ENCODE peak calls at places on chromosomes 6 and 20, in nine cellular contexts. One of them, this sample, is unnamed.

GRCh38 chr6:45478235-45478634 is 100.5 kb upstream of the SUPT3H start:
- DNase-seq in HepG2: no peak
- DNase-seq in breast epithelium: no peak
- DNase-seq in stomach: no peak
- DNase-seq in H1: no peak
- DNase-seq in HCT116: no peak
- DNase-seq in GM23338: no peak
- DNase-seq in transverse colon: no peak
- DNase-seq in prostate gland: no peak
- DNase-seq in this sample: no peak

GRCh38 chr6:54252496-54252895 is 55.7 kb upstream of the TINAG start:
- DNase-seq in HepG2: no peak
- DNase-seq in breast epithelium: no peak
- DNase-seq in stomach: no peak
- DNase-seq in H1: no peak
- DNase-seq in HCT116: no peak
- DNase-seq in GM23338: no peak
- DNase-seq in transverse colon: no peak
- DNase-seq in prostate gland: no peak
- DNase-seq in this sample: no peak

GRCh38 chr6:106586815-106587214 is 42.5 kb downstream of the RTN4IP1 start:
- DNase-seq in HepG2: no peak
- DNase-seq in breast epithelium: no peak
- DNase-seq in stomach: no peak
- DNase-seq in H1: no peak
- DNase-seq in HCT116: no peak
- DNase-seq in GM23338: no peak
- DNase-seq in transverse colon: no peak
- DNase-seq in prostate gland: no peak
- DNase-seq in this sample: no peak

GRCh38 chr6:160264213-160264612 is 5.6 kb upstream of the SLC22A2 start:
- DNase-seq in HepG2: no peak
- DNase-seq in breast epithelium: no peak
- DNase-seq in stomach: no peak
- DNase-seq in H1: no peak
- DNase-seq in HCT116: no peak
- DNase-seq in GM23338: no peak
- DNase-seq in transverse colon: no peak
- DNase-seq in prostate gland: no peak
- DNase-seq in this sample: no peak

GRCh38 chr6:53437557-53438202 is 88.9 kb upstream of the ELOVL5 start:
- DNase-seq in HepG2: peak
- DNase-seq in breast epithelium: no peak
- DNase-seq in stomach: no peak
- DNase-seq in H1: no peak
- DNase-seq in HCT116: peak
- DNase-seq in GM23338: peak
- DNase-seq in transverse colon: no peak
- DNase-seq in prostate gland: peak
- DNase-seq in this sample: no peak

GRCh38 chr6:82910394-82910793 is 155.2 kb downstream of the UBE3D start:
- DNase-seq in HepG2: no peak
- DNase-seq in breast epithelium: no peak
- DNase-seq in stomach: no peak
- DNase-seq in H1: no peak
- DNase-seq in HCT116: no peak
- DNase-seq in GM23338: no peak
- DNase-seq in transverse colon: no peak
- DNase-seq in prostate gland: no peak
- DNase-seq in this sample: no peak

GRCh38 chr6:29355603-29356002 is 13.1 kb downstream of the OR5V1 start:
- DNase-seq in HepG2: no peak
- DNase-seq in breast epithelium: no peak
- DNase-seq in stomach: no peak
- DNase-seq in H1: no peak
- DNase-seq in HCT116: no peak
- DNase-seq in GM23338: peak
- DNase-seq in transverse colon: no peak
- DNase-seq in prostate gland: no peak
- DNase-seq in this sample: no peak

GRCh38 chr6:93407186-93407585 is 12.2 kb downstream of the EPHA7 start:
- DNase-seq in HepG2: no peak
- DNase-seq in breast epithelium: no peak
- DNase-seq in stomach: no peak
- DNase-seq in H1: no peak
- DNase-seq in HCT116: no peak
- DNase-seq in GM23338: no peak
- DNase-seq in transverse colon: no peak
- DNase-seq in prostate gland: no peak
- DNase-seq in this sample: no peak

GRCh38 chr20:61312909-61313308 is 60.8 kb downstream of the CDH4 start:
- DNase-seq in HepG2: no peak
- DNase-seq in breast epithelium: no peak
- DNase-seq in stomach: no peak
- DNase-seq in H1: no peak
- DNase-seq in HCT116: no peak
- DNase-seq in GM23338: no peak
- DNase-seq in transverse colon: no peak
- DNase-seq in prostate gland: no peak
- DNase-seq in this sample: peak

GRCh38 chr6:27834879-27835549 is 77.2 kb downstream of the OR2B2 start:
- DNase-seq in HepG2: no peak
- DNase-seq in breast epithelium: no peak
- DNase-seq in stomach: no peak
- DNase-seq in H1: no peak
- DNase-seq in HCT116: no peak
- DNase-seq in GM23338: no peak
- DNase-seq in transverse colon: no peak
- DNase-seq in prostate gland: no peak
- DNase-seq in this sample: no peak

GRCh38 chr6:27839303-27840081 is 72.7 kb downstream of the OR2B2 start:
- DNase-seq in HepG2: peak
- DNase-seq in breast epithelium: no peak
- DNase-seq in stomach: peak
- DNase-seq in H1: no peak
- DNase-seq in HCT116: no peak
- DNase-seq in GM23338: no peak
- DNase-seq in transverse colon: peak
- DNase-seq in prostate gland: peak
- DNase-seq in this sample: no peak

GRCh38 chr6:27837636-27838512 is 74.3 kb downstream of the OR2B2 start:
- DNase-seq in HepG2: peak
- DNase-seq in breast epithelium: peak
- DNase-seq in stomach: peak
- DNase-seq in H1: peak
- DNase-seq in HCT116: peak
- DNase-seq in GM23338: peak
- DNase-seq in transverse colon: peak
- DNase-seq in prostate gland: peak
- DNase-seq in this sample: peak

GRCh38 chr6:27836080-27836782 is 76.0 kb downstream of the OR2B2 start:
- DNase-seq in HepG2: no peak
- DNase-seq in breast epithelium: no peak
- DNase-seq in stomach: no peak
- DNase-seq in H1: no peak
- DNase-seq in HCT116: no peak
- DNase-seq in GM23338: no peak
- DNase-seq in transverse colon: no peak
- DNase-seq in prostate gland: no peak
- DNase-seq in this sample: no peak

DNA sequence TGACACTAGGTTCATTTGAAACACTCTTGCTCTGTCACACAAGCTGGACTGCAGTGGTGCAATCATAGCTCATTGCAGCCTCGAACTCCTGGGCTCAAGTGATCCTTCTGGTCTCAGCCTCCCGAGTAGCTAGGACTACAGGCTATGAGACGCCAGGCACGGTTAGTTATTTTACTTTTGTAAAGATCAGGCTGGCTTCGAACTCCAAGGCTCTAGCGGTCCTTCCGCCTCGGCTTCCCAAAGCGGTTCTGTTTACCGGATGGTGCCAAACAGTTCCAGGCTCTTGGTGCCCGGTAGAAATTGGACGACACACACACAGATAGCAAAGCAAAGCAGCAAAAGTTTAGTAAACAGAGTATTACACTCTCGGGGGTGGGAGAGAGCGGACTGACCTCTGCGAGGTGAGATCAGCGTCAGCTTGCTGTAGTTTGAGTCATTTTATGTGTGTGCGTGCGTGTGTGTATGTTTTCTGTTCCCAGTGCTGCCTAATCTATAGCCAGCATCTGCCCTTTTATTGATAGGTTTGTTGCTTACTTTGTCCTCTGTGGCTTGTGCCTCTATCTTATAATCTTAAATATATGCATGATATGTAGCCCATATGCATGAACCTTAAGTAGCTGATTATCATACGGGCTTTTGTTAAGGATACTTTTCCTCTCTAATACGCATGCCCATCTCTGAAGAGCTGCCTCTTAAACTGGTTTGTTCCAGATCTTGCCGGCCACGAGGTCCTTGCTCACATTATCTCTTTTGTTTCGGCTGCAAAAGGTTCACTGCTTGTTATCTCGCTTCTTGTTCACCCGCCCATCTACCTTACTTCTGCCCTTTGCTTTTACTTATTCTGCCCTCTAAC is 75.2 kb downstream of the OR2B2 start:
- DNase-seq in HepG2: peak
- DNase-seq in breast epithelium: no peak
- DNase-seq in stomach: peak
- DNase-seq in H1: no peak
- DNase-seq in HCT116: peak
- DNase-seq in GM23338: peak
- DNase-seq in transverse colon: peak
- DNase-seq in prostate gland: peak
- DNase-seq in this sample: peak
- TF ChIP-seq POLR2AphosphoS5 in HepG2: peak
- TF ChIP-seq POLR2AphosphoS5 in breast epithelium: no peak
- TF ChIP-seq POLR2AphosphoS5 in stomach: peak
- TF ChIP-seq POLR2AphosphoS5 in H1: peak
- TF ChIP-seq POLR2AphosphoS5 in HCT116: peak
- TF ChIP-seq POLR2AphosphoS5 in GM23338: peak
- TF ChIP-seq POLR2AphosphoS5 in transverse colon: peak
- TF ChIP-seq POLR2AphosphoS5 in prostate gland: peak
- TF ChIP-seq POLR2AphosphoS5 in this sample: peak

GRCh38 chr6:57221936-57222683 is at the start of gene RAB23:
- DNase-seq in HepG2: peak
- DNase-seq in breast epithelium: peak
- DNase-seq in stomach: peak
- DNase-seq in H1: peak
- DNase-seq in HCT116: peak
- DNase-seq in GM23338: peak
- DNase-seq in transverse colon: peak
- DNase-seq in prostate gland: peak
- DNase-seq in this sample: peak

GRCh38 chr6:57222684-57223077 is 574 bp upstream of the RAB23 start:
- DNase-seq in HepG2: no peak
- DNase-seq in breast epithelium: no peak
- DNase-seq in stomach: no peak
- DNase-seq in H1: no peak
- DNase-seq in HCT116: no peak
- DNase-seq in GM23338: peak
- DNase-seq in transverse colon: no peak
- DNase-seq in prostate gland: no peak
- DNase-seq in this sample: no peak

GRCh38 chr6:57220083-57220703 is 1.9 kb downstream of the RAB23 start:
- DNase-seq in HepG2: no peak
- DNase-seq in breast epithelium: no peak
- DNase-seq in stomach: no peak
- DNase-seq in H1: no peak
- DNase-seq in HCT116: no peak
- DNase-seq in GM23338: no peak
- DNase-seq in transverse colon: no peak
- DNase-seq in prostate gland: no peak
- DNase-seq in this sample: no peak

GRCh38 chr6:57224769-57225515 is 2.8 kb upstream of the RAB23 start:
- DNase-seq in HepG2: no peak
- DNase-seq in breast epithelium: no peak
- DNase-seq in stomach: no peak
- DNase-seq in H1: no peak
- DNase-seq in HCT116: no peak
- DNase-seq in GM23338: no peak
- DNase-seq in transverse colon: no peak
- DNase-seq in prostate gland: no peak
- DNase-seq in this sample: no peak

GRCh38 chr6:57221191-57221935 is 744 bp downstream of the RAB23 start:
- DNase-seq in HepG2: peak
- DNase-seq in breast epithelium: peak
- DNase-seq in stomach: peak
- DNase-seq in H1: peak
- DNase-seq in HCT116: peak
- DNase-seq in GM23338: peak
- DNase-seq in transverse colon: peak
- DNase-seq in prostate gland: peak
- DNase-seq in this sample: peak
- TF ChIP-seq CTCF in HepG2: peak
- TF ChIP-seq CTCF in breast epithelium: no peak
- TF ChIP-seq CTCF in stomach: no peak
- TF ChIP-seq CTCF in H1: no peak
- TF ChIP-seq CTCF in HCT116: no peak
- TF ChIP-seq CTCF in GM23338: no peak
- TF ChIP-seq CTCF in transverse colon: peak
- TF ChIP-seq CTCF in prostate gland: no peak
- TF ChIP-seq CTCF in this sample: peak

DNA sequence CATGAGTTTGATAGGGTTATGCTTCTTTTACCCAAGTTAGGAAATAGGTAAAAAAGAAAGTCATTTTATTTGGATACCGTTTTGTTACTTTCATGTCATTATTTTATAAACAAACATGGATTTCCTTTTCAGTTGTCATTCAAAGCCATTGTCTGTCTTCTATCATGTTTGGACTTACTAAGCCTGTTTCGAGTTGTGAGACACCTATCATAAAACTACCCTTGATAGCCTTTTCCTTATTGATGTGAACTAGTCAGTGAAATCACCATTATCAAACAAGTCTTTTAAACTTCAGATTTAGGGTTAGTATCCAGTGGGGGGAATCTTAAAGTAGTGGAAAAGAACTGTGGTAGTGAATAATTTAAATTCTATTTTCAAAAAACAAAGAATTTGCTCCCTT is 85.0 kb upstream of the KIF25 start:
- DNase-seq in HepG2: no peak
- DNase-seq in breast epithelium: no peak
- DNase-seq in stomach: no peak
- DNase-seq in H1: no peak
- DNase-seq in HCT116: no peak
- DNase-seq in GM23338: no peak
- DNase-seq in transverse colon: no peak
- DNase-seq in prostate gland: no peak
- DNase-seq in this sample: no peak
- TF ChIP-seq POLR2AphosphoS5 in HepG2: no peak
- TF ChIP-seq POLR2AphosphoS5 in breast epithelium: no peak
- TF ChIP-seq POLR2AphosphoS5 in stomach: no peak
- TF ChIP-seq POLR2AphosphoS5 in H1: no peak
- TF ChIP-seq POLR2AphosphoS5 in HCT116: no peak
- TF ChIP-seq POLR2AphosphoS5 in GM23338: no peak
- TF ChIP-seq POLR2AphosphoS5 in transverse colon: no peak
- TF ChIP-seq POLR2AphosphoS5 in prostate gland: no peak
- TF ChIP-seq POLR2AphosphoS5 in this sample: no peak

DNA sequence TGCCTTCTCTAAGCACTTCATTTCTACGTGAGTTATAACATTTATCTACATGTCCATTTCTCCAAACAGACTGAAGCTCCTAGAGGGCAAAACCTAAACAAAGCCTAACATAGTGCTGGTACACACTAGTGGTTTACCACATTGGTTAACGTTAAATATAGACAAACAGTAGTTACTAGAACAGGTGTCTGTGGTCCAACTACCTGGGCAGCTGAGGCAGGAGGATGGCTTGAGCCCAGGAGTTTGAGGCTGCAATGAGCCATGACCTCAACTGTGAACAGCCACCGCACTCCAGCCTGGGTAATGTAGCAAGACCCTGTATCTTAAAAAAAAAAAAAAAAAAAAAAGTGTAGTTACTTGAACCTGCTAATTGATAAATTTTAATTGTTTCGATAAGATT is 26.5 kb downstream of the PTPRK start:
- DNase-seq in HepG2: no peak
- DNase-seq in breast epithelium: no peak
- DNase-seq in stomach: no peak
- DNase-seq in H1: no peak
- DNase-seq in HCT116: no peak
- DNase-seq in GM23338: no peak
- DNase-seq in transverse colon: no peak
- DNase-seq in prostate gland: no peak
- DNase-seq in this sample: no peak
- TF ChIP-seq CTCF in HepG2: no peak
- TF ChIP-seq CTCF in breast epithelium: no peak
- TF ChIP-seq CTCF in stomach: no peak
- TF ChIP-seq CTCF in H1: no peak
- TF ChIP-seq CTCF in HCT116: no peak
- TF ChIP-seq CTCF in GM23338: no peak
- TF ChIP-seq CTCF in transverse colon: no peak
- TF ChIP-seq CTCF in prostate gland: no peak
- TF ChIP-seq CTCF in this sample: no peak